ENCODE peak calls at places on chromosome 17, in eight cellular contexts. V is left ventricle myocardium inferior; T is CD4-positive, alpha-beta T cell; Z is astrocyte of the cerebellum; A is activated B cell treated with CpG ODN at 0.5 μM for 24 hours; Q is H1; C is Peyer's patch; S is Calu3. M is an unnamed sample.

GRCh38 chr17:27424941-27425340 is 31.3 kb upstream of the KSR1 start:
- DNase-seq in S (no peak), Q (no peak), C (no peak), A (no peak), T (no peak), V (no peak), Z (no peak), M (no peak)

GRCh38 chr17:12900474-12900873 is 111.2 kb downstream of the ARHGAP44 start:
- DNase-seq in Q (no peak), C (no peak), Z (no peak), S (no peak), A (no peak), T (no peak), V (no peak), M (no peak)

GRCh38 chr17:4531988-4532736 is 23.0 kb downstream of the MYBBP1A start:
- DNase-seq in A (no peak), C (no peak), V (no peak), T (no peak), S (no peak), Z (no peak), Q (no peak), M (no peak)

GRCh38 chr17:61560071-61560470 is 30.9 kb downstream of the NACA2 start:
- DNase-seq in C (no peak), Z (no peak), V (no peak), A (no peak), Q (no peak), T (no peak), S (no peak), M (no peak)

GRCh38 chr17:57400648-57401047 is 144.3 kb downstream of the MSI2 start:
- DNase-seq in A (no peak), Q (no peak), T (no peak), V (no peak), S (no peak), Z (no peak), C (no peak), M (no peak)

GRCh38 chr17:4919511-4920047 is 12.5 kb upstream of the GP1BA start:
- DNase-seq in C (no peak), S (no peak), T (no peak), Q (no peak), A (no peak), Z (no peak), V (no peak), M (no peak)

GRCh38 chr17:10547351-10547750 is 2.1 kb downstream of the MYH2 start:
- DNase-seq in S (no peak), C (no peak), Z (no peak), A (no peak), T (no peak), Q (no peak), V (no peak), M (no peak)

GRCh38 chr17:496761-497586 is 144.4 kb upstream of the RPH3AL start:
- DNase-seq in V (no peak), S (no peak), T (no peak), Z (no peak), A (no peak), Q (no peak), C (no peak), M (no peak)

GRCh38 chr17:571224-571623 is 143.4 kb downstream of the VPS53 start:
- DNase-seq in C (no peak), T (no peak), Q (no peak), V (no peak), S (no peak), Z (no peak), A (no peak), M (no peak)

GRCh38 chr17:8665681-8666080 is 35.2 kb upstream of the MYH10 start:
- DNase-seq in Q (no peak), T (no peak), S (no peak), C (no peak), Z (no peak), A (no peak), V (no peak), M (no peak)

GRCh38 chr17:36977568-36977967 is 28.8 kb downstream of the AATF start:
- DNase-seq in S (no peak), A (no peak), Z (no peak), T (no peak), Q (no peak), C (no peak), V (no peak), M (no peak)

GRCh38 chr17:57512258-57512657 is 232.8 kb downstream of the CCDC182 start:
- DNase-seq in A (no peak), C (no peak), Z (no peak), T (no peak), S (no peak), V (no peak), Q (no peak), M (no peak)

GRCh38 chr17:8747731-8748130 is 3.1 kb upstream of the CCDC42 start:
- DNase-seq in Q (no peak), T (no peak), V (no peak), Z (no peak), A (no peak), S (no peak), C (no peak), M (no peak)

GRCh38 chr17:9451919-9452318 is 123.7 kb downstream of the STX8 start:
- DNase-seq in A (no peak), V (no peak), C (no peak), Q (no peak), T (no peak), Z (no peak), S (no peak), M (no peak)

GRCh38 chr17:39737761-39738567 is at the start of gene GRB7:
- DNase-seq in Z (no peak), A (no peak), Q (peak; percentile 83), C (no peak), V (no peak), S (peak; percentile 100), T (no peak), M (no peak)

GRCh38 chr17:63911657-63912100 is 621 bp upstream of the CSHL1 start:
- DNase-seq in Q (peak; percentile 87), A (peak; percentile 59), S (peak; percentile 54), C (peak; percentile 56), Z (no peak), T (peak; percentile 52), V (no peak), M (no peak)

GRCh38 chr17:2394775-2395191 is 6.1 kb downstream of the MNT start:
- DNase-seq in S (no peak), C (no peak), Q (no peak), T (no peak), Z (no peak), A (no peak), V (no peak), M (no peak)

GRCh38 chr17:65531508-65532431 is 29.7 kb downstream of the AXIN2 start:
- DNase-seq in C (no peak), V (peak; percentile 60), Q (no peak), T (no peak), S (no peak), Z (no peak), A (no peak), M (peak; percentile 45)

GRCh38 chr17:62824290-62825135 is 16.4 kb upstream of the MARCHF10 start:
- DNase-seq in C (no peak), Z (peak; percentile 97), T (no peak), S (peak; percentile 32), A (no peak), V (no peak), Q (no peak), M (peak; percentile 84)

GRCh38 chr17:789160-789840 is 7.1 kb downstream of the MRM3 start:
- DNase-seq in S (no peak), T (no peak), Z (no peak), C (no peak), A (no peak), Q (no peak), V (no peak), M (no peak)

GRCh38 chr17:38461683-38462082 is 33.4 kb downstream of the ARHGAP23 start:
- DNase-seq in A (no peak), Z (no peak), Q (no peak), C (no peak), S (no peak), V (no peak), T (no peak), M (no peak)

GRCh38 chr17:15238064-15238463 is 27.1 kb downstream of the PMP22 start:
- DNase-seq in Q (no peak), T (no peak), Z (no peak), C (no peak), S (no peak), A (no peak), V (no peak), M (no peak)

GRCh38 chr17:79776378-79777165 is 1.4 kb upstream of the CBX2 start:
- DNase-seq in T (no peak), S (no peak), V (no peak), Z (no peak), A (no peak), Q (no peak), C (no peak), M (no peak)
- TF ChIP-seq CTCF in T (no peak), S (no peak), V (no peak), Z (no peak), A (no peak), Q (no peak), C (no peak), M (no peak)

DNA sequence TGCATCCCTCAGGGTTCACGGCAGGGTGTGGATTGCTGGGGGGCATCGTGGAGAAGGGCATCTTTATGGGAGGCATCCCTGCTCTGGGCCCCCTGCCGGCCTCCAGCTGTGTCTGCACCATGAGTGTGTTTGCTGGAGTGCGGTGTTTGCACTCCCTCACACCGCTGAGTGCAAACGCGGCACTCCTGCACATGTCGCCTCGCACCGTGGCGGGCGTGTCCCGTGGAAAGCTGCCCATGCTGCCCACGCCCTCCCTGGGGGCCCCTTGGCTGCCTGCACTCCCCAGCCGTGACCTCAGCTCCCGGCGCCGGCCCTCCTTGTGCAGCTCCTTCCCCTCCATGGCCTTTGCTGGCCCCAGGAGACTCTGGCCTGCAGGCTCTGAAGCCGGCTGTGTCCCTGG is 74.6 kb upstream of the ZNF750 start:
- DNase-seq in A (no peak), Q (no peak), V (peak; percentile 56), S (no peak), C (no peak), T (no peak), Z (no peak), M (no peak)
- TF ChIP-seq CTCF in A (no peak), Q (no peak), V (peak; percentile 57), S (no peak), C (peak; percentile 25), T (no peak), Z (no peak), M (peak; percentile 39)

DNA sequence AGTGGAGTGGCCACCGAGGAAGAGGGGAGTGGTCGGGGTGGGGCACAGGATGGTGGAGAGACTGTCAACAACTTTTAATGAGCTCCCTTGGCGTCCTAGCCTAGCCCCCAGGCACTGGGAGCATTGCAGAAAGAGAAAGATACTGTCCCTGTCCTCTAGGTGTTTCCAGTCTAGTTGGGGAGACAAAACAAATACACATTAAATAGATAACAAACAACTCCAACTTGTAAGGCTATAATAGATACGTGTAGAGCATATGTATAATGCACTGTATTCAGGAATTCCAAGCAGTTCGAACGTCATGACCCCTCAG is 435 bp upstream of the UBE2O start:
- DNase-seq in A (no peak), Q (no peak), S (no peak), C (no peak), T (no peak), Z (no peak), V (no peak), M (no peak)
- TF ChIP-seq CTCF in A (no peak), Q (no peak), S (no peak), C (no peak), T (no peak), Z (no peak), V (no peak), M (no peak)

DNA sequence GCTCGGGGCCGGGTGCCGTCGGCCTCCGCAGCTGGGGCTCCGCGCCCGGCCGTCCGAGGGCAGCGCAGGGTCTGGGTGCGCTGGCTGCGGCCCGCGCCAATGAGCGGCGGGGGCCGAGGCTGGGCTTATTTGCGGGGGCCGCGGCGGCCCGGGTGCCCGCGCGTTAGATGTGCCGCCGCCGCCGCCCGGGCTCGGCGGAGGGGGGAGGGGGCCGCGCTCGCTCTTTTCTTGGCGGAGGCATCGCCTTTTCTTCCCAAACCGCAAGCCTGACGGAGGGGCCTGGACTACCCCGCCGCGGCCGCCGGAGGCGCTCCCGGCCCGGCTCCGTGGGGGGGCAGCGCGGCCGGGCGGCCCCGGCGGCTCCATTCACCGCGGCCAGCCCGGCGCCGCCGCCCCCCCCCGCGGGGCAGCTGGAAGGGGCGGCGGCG is at the start of gene NOTUM:
- DNase-seq in V (no peak), T (no peak), Q (peak; percentile 70), C (no peak), Z (no peak), A (no peak), S (no peak), M (no peak)
- TF ChIP-seq CTCF in V (peak; percentile 31), T (no peak), Q (peak; percentile 55), C (peak; percentile 11), Z (no peak), A (no peak), S (no peak), M (no peak)

M was measured in HFF-Myc.